ENCODE peak calls at places on chromosomes 1 and 21, in four cellular contexts. Z is HCT116, J is K562, I is HepG2. R is an unnamed sample.

GRCh38 chr1:13725714-13726175 is 25.8 kb downstream of the PRDM2 start:
- DNase-seq in Z (peak; percentile 23), J (no peak), I (peak; percentile 20), R (no peak)

GRCh38 chr1:243705585-243705984 is 144.5 kb downstream of the AKT3 start:
- DNase-seq in Z (no peak), J (no peak), I (no peak), R (no peak)

GRCh38 chr1:223363057-223363855 is 720 bp downstream of the SUSD4 start:
- DNase-seq in Z (no peak), J (no peak), I (no peak), R (no peak)

GRCh38 chr1:19664453-19665043 is at the start of gene HTR6:
- DNase-seq in Z (no peak), J (peak; percentile 73), I (no peak), R (no peak)

GRCh38 chr1:118912574-118912973 is 75.6 kb downstream of the TBX15 start:
- DNase-seq in Z (no peak), J (no peak), I (no peak), R (no peak)

GRCh38 chr1:241985787-241986186 is 13.1 kb downstream of the MAP1LC3C start:
- DNase-seq in Z (peak; percentile 38), J (peak; percentile 55), I (peak; percentile 47), R (no peak)

GRCh38 chr1:39816431-39817090 is 27.9 kb upstream of the BMP8B start:
- DNase-seq in Z (peak; percentile 61), J (peak; percentile 85), I (peak; percentile 49), R (peak; percentile 77)

GRCh38 chr1:224500802-224501201 is 66.2 kb upstream of the WDR26 start:
- DNase-seq in Z (no peak), J (no peak), I (no peak), R (no peak)

GRCh38 chr1:206850401-206850800 is 15.0 kb upstream of the IL20 start:
- DNase-seq in Z (no peak), J (no peak), I (no peak), R (no peak)

GRCh38 chr1:209046935-209047334 is 536.6 kb upstream of the CAMK1G start:
- DNase-seq in Z (no peak), J (no peak), I (no peak), R (no peak)

GRCh38 chr21:27292229-27292628 is 325.3 kb upstream of the ADAMTS5 start:
- DNase-seq in Z (no peak), J (no peak), I (no peak), R (no peak)

GRCh38 chr1:61081637-61082335 is 575 bp upstream of the NFIA start:
- DNase-seq in Z (no peak), J (peak; percentile 69), I (peak; percentile 83), R (no peak)
- TF ChIP-seq TCF7L2 in Z (peak; percentile 18), J (no peak), I (no peak), R (peak; percentile 81)

DNA sequence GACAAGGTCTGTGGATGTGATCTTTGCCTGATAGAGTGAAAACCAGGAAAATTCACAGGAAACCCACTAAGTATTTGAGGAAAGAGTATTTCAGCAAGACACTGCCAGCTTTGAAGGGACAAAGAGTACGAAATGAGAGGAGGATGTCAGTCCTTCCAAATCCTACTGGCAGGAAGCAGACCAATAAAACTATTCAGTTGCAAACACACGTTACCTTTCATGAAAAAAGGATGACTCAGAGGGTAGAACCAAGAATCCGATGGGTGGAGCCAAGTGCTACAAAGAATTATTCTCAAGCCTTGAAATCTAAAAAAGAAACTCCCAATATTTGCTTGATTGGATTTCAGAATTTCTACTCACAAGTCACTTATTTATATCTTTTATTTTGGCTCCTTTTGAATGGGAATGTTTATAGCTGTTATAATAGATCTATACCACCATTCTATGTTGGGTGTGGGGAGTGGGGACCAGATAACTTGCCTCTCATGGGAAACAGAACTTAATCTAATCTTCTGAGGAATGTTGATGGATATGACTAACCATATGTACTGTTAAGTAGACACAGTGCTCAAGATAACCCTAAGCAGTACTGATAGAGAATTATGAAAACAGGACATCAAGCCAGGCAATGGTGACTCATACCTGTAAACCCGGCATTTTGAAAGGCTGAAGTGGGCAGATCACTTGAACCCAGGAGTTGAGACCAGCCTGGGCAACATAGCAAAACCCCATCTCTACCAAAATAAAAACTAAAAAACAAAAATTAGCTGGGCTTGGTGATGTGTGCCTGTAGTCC is 19.3 kb upstream of the HEATR1 start:
- DNase-seq in Z (no peak), J (no peak), I (no peak), R (no peak)
- TF ChIP-seq TCF7L2 in Z (no peak), J (no peak), I (no peak), R (no peak)

GRCh38 chr21:35678393-35678792 is 381.9 kb downstream of the SETD4 start:
- DNase-seq in Z (no peak), J (no peak), I (no peak), R (no peak)

GRCh38 chr21:35677298-35677841 is 383.0 kb downstream of the SETD4 start:
- DNase-seq in Z (no peak), J (no peak), I (peak; percentile 8), R (no peak)

GRCh38 chr21:35686156-35686555 is 374.2 kb downstream of the SETD4 start:
- DNase-seq in Z (no peak), J (no peak), I (no peak), R (no peak)

GRCh38 chr21:35683620-35684019 is 376.7 kb downstream of the SETD4 start:
- DNase-seq in Z (no peak), J (no peak), I (no peak), R (no peak)

GRCh38 chr21:35682874-35683549 is 377.3 kb downstream of the SETD4 start:
- DNase-seq in Z (no peak), J (no peak), I (no peak), R (no peak)
- TF ChIP-seq TCF7L2 in Z (no peak), J (no peak), I (no peak), R (no peak)

GRCh38 chr1:203791498-203791897 is 3.9 kb upstream of the ZBED6 start:
- DNase-seq in Z (no peak), J (no peak), I (no peak), R (no peak)

GRCh38 chr1:203789966-203790365 is 5.5 kb upstream of the ZBED6 start:
- DNase-seq in Z (no peak), J (no peak), I (no peak), R (no peak)

GRCh38 chr1:203794764-203795381 is 550 bp upstream of the ZBED6 start:
- DNase-seq in Z (no peak), J (no peak), I (no peak), R (no peak)

GRCh38 chr1:203795382-203796222 is at the start of the genes ZBED6 and ZC3H11A:
- DNase-seq in Z (peak; percentile 95), J (peak; percentile 97), I (peak; percentile 96), R (peak; percentile 83)

GRCh38 chr1:203792491-203792890 is 2.9 kb upstream of the ZBED6 start:
- DNase-seq in Z (no peak), J (no peak), I (no peak), R (no peak)
- TF ChIP-seq TCF7L2 in Z (no peak), J (no peak), I (no peak), R (no peak)

DNA sequence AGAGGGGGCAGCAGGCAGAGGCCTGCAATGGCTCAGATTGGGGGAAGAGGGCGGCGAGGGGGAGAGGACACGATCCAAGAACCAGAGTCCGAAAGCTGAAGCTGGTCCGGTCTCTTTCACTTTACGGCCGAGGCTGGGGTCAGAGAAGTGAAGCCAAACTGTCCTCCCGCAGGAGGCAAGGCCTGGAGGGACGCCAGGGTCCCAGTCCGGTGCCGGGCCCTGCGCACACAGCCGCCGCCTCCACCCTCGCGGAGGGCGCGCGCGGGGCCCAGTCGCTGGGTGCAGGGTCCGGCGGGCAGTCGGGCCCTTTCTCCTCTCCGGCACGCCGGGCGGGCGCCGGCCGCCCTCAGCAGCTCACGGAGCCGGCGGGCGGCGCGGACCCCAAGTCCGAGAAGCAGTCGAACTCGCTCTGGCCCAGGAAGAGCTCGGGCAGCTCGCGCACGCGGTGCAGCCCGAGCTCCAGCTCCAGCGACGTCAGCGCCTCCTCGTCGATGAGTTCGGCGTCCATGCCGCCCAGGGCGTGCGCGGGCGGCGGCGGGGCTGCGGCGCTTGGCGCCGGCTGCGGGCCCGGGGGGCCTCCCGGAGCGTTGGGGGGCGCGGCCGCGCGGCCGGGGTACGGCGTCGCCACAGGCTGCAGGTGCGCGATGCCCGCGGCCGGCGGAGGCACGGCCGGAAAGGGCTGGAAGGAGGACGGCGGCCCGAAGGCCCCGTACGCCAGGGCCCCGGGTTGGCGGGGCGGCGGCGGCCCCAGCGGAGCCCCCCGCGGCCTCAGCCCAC is 748 bp downstream of the CITED4 start:
- DNase-seq in Z (no peak), J (no peak), I (no peak), R (no peak)
- TF ChIP-seq TCF7L2 in Z (no peak), J (no peak), I (no peak), R (no peak)

DNA sequence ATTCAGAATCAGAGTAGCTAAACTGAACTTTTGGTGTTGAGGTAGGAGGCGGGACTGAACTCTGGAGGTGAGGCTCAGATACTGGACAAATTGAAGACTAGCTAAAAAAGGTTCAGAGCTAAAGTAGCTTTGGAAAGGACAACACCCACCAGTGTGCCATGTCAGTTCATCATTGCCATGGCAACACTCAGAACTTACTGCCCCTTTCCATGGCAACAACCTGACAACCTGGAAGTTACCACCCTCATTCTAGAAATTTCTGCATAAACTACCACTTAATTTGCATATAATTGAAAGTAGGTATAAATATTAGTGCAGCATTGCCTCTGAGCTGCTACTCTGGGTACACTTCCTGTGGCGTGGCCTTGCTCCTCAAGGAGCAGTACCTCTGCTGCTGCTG is 30.3 kb upstream of the POGK start:
- DNase-seq in Z (no peak), J (no peak), I (no peak), R (no peak)
- TF ChIP-seq TCF7L2 in Z (no peak), J (no peak), I (no peak), R (no peak)

GRCh38 chr1:153760440-153760839 is 14.8 kb upstream of the SLC27A3 start:
- DNase-seq in Z (no peak), J (no peak), I (no peak), R (no peak)
- TF ChIP-seq TCF7L2 in Z (no peak), J (no peak), I (no peak), R (no peak)

GRCh38 chr1:237258871-237259270 is 216.9 kb downstream of the RYR2 start:
- DNase-seq in Z (no peak), J (no peak), I (no peak), R (no peak)
- TF ChIP-seq TCF7L2 in Z (no peak), J (no peak), I (no peak), R (no peak)

R was measured in Panc1.